ENCODE peak calls at places on chromosomes 3 and 15, in six cellular contexts. R, O, S, X, Y and C are unnamed samples.
A peak's percentile ranks its signal among the peaks of the same experiment; 100 is the strongest.

GRCh38 chr3:143302638-143303171 is 183.1 kb downstream of the CHST2 start:
- DNase-seq in R (peak; percentile 52), S (peak; percentile 74), X (no peak), Y (peak; percentile 38), O (no peak), C (peak; percentile 6)

GRCh38 chr15:69118089-69118488 is 42.3 kb upstream of the GLCE start:
- DNase-seq in S (no peak), O (no peak), R (no peak), Y (no peak), X (no peak), C (peak; percentile 44)

GRCh38 chr3:169575381-169575780 is 88.1 kb downstream of the MECOM start:
- DNase-seq in O (no peak), S (peak; percentile 45), X (no peak), R (peak; percentile 13), Y (no peak), C (no peak)

GRCh38 chr3:107990926-107991325 is 99.9 kb downstream of the CD47 start:
- DNase-seq in O (no peak), X (no peak), R (no peak), Y (no peak), S (no peak), C (no peak)

GRCh38 chr15:84814826-84815375 is 2.3 kb upstream of the ALPK3 start:
- DNase-seq in O (no peak), X (no peak), R (no peak), Y (no peak), S (no peak), C (no peak)

GRCh38 chr15:90915808-90916440 is 12.8 kb downstream of the MAN2A2 start:
- DNase-seq in X (no peak), Y (no peak), R (peak; percentile 91), S (peak; percentile 75), O (no peak), C (peak; percentile 46)

GRCh38 chr15:90641581-90642463 is 75.3 kb upstream of the BLM start:
- DNase-seq in X (no peak), Y (no peak), O (no peak), R (no peak), S (no peak), C (peak; percentile 82)

GRCh38 chr3:103949690-103950089 is 1417.0 kb upstream of the ALCAM start:
- DNase-seq in O (no peak), Y (no peak), S (no peak), R (no peak), X (no peak), C (no peak)

GRCh38 chr3:187987162-187987561 is 166.8 kb upstream of the LPP start:
- DNase-seq in R (no peak), S (no peak), O (no peak), X (no peak), Y (no peak), C (no peak)

GRCh38 chr15:72358532-72359180 is 17.2 kb downstream of the HEXA start:
- DNase-seq in R (peak; percentile 29), O (no peak), X (no peak), Y (no peak), S (peak; percentile 85), C (no peak)

GRCh38 chr15:41501191-41501917 is 7.7 kb downstream of the ITPKA start:
- DNase-seq in R (peak; percentile 26), O (peak; percentile 26), S (peak; percentile 44), Y (no peak), X (peak; percentile 66), C (peak; percentile 10)

GRCh38 chr15:95620934-95621579 is 709.4 kb upstream of the NR2F2 start:
- DNase-seq in X (no peak), S (peak; percentile 65), O (no peak), Y (no peak), R (peak; percentile 80), C (peak; percentile 10)

GRCh38 chr15:95622843-95623242 is 707.7 kb upstream of the NR2F2 start:
- DNase-seq in X (no peak), O (no peak), R (no peak), S (no peak), Y (no peak), C (no peak)

GRCh38 chr15:95624100-95624499 is 706.4 kb upstream of the NR2F2 start:
- DNase-seq in R (no peak), X (no peak), S (no peak), Y (no peak), O (no peak), C (peak; percentile 89)

GRCh38 chr15:95626501-95627361 is 703.8 kb upstream of the NR2F2 start:
- DNase-seq in Y (peak; percentile 29), X (no peak), R (no peak), S (peak; percentile 20), O (peak; percentile 40), C (peak; percentile 65)

GRCh38 chr15:95624616-95625361 is 705.7 kb upstream of the NR2F2 start:
- DNase-seq in Y (no peak), R (no peak), O (no peak), S (no peak), X (no peak), C (peak; percentile 75)
- H3K23ac ChIP-seq in Y (no peak overlapping the region), R (no peak overlapping the region), O (no peak overlapping the region), S (no peak overlapping the region), X (no peak overlapping the region), C (no peak overlapping the region)

GRCh38 chr15:29670266-29670665 is 152.0 kb downstream of the TJP1 start:
- DNase-seq in R (no peak), Y (no peak), O (no peak), S (no peak), X (no peak), C (no peak)
- H3K9ac ChIP-seq in R (no peak overlapping the region), Y (no peak overlapping the region), O (no peak overlapping the region), S (no peak overlapping the region), X (no peak overlapping the region), C (no peak overlapping the region)

DNA sequence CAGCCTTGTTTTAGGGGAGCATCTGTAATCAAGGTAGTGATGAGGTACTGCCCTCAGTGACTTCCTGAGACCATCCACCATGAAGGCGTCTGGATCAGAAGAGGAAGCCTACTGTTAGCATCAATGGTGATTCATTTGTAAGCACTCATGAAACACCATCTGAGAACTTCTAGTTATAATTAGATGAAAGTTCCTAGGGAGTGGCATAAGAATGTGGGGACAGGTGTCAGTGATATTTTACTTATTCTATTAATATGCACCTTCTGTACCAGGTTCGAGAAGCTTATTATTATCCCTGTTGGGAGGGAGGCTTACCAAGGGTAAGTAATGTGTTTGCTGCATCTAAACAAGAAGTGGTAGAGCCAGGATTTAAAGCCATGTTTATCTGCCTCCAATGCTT is 295.8 kb upstream of the TBL1XR1 start:
- DNase-seq in Y (no peak), S (no peak), X (no peak), O (no peak), R (no peak), C (no peak)
- H3K14ac ChIP-seq in Y (no peak overlapping the region), S (no peak overlapping the region), X (no peak overlapping the region), O (peak overlapping the region; percentile 66), R (no peak overlapping the region), C (no peak overlapping the region)

DNA sequence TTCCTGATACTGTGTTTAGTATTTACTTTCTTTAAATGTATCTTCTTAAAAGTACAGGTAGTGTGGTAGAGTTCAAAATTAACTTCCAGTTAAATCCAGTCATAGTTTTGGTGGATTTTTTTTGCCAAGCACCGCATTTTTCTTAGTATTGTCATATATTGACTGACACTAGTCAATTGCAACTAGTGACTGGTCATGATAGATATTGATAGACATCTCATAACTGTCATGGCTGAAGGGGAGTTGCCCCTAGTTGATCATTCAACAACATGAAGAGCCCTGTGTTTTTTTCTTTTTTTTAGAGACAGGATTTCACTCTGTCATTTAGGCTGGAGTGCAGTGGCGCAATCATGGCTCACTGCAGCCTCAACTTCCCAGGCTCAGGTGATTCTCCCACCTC is 22.1 kb downstream of the RAB8B start:
- DNase-seq in S (no peak), Y (no peak), X (no peak), R (no peak), O (no peak), C (peak; percentile 64)
- H3K23ac ChIP-seq in S (no peak overlapping the region), Y (no peak overlapping the region), X (no peak overlapping the region), R (no peak overlapping the region), O (no peak overlapping the region), C (no peak overlapping the region)

GRCh38 chr3:13715167-13715954 is 164.5 kb downstream of the WNT7A start:
- DNase-seq in S (no peak), Y (peak; percentile 8), R (no peak), X (peak; percentile 23), O (no peak), C (no peak)
- H3K9ac ChIP-seq in S (no peak overlapping the region), Y (no peak overlapping the region), R (no peak overlapping the region), X (no peak overlapping the region), O (no peak overlapping the region), C (no peak overlapping the region)

GRCh38 chr3:170914690-170915089 is 6.3 kb upstream of the EIF5A2 start:
- DNase-seq in X (no peak), S (peak; percentile 50), R (no peak), Y (no peak), O (no peak), C (no peak)
- H3K14ac ChIP-seq in X (no peak overlapping the region), S (no peak overlapping the region), R (no peak overlapping the region), Y (no peak overlapping the region), O (no peak overlapping the region), C (no peak overlapping the region)

GRCh38 chr3:189232790-189233189 is 61.0 kb downstream of the TPRG1 start:
- DNase-seq in R (no peak), Y (no peak), S (no peak), O (no peak), X (no peak), C (no peak)
- H3K23ac ChIP-seq in R (no peak overlapping the region), Y (no peak overlapping the region), S (no peak overlapping the region), O (no peak overlapping the region), X (no peak overlapping the region), C (no peak overlapping the region)